ENCODE peak calls at places on chromosomes 2 and 18, in five cellular contexts. S, G, C, U and K are unnamed samples.

GRCh38 chr18:44735071-44735470 is 54.4 kb downstream of the SETBP1 start:
- DNase-seq in G (no peak), U (no peak), S (no peak), C (no peak), K (no peak)

GRCh38 chr2:113217455-113218282 is 43.9 kb downstream of the PSD4 start:
- DNase-seq in U (no peak), S (peak; percentile 84), C (no peak), G (no peak), K (peak; percentile 96)

GRCh38 chr18:73715228-73715670 is 432.4 kb downstream of the FBXO15 start:
- DNase-seq in U (no peak), G (no peak), C (no peak), S (peak; percentile 43), K (no peak)

GRCh38 chr2:12502759-12503158 is 214.0 kb upstream of the TRIB2 start:
- DNase-seq in G (peak; percentile 63), C (no peak), U (peak; percentile 83), S (no peak), K (no peak)

GRCh38 chr2:75560022-75560767 is 544 bp downstream of the EVA1A start:
- DNase-seq in S (peak; percentile 53), C (peak; percentile 44), G (no peak), U (peak; percentile 41), K (peak; percentile 59)

GRCh38 chr2:73999881-74000597 is 15.3 kb downstream of the TET3 start:
- DNase-seq in C (no peak), S (no peak), G (no peak), U (no peak), K (no peak)

GRCh38 chr2:172103471-172104292 is 982 bp upstream of the DLX2 start:
- DNase-seq in S (peak; percentile 90), C (peak; percentile 88), G (no peak), U (peak; percentile 86), K (peak; percentile 83)

GRCh38 chr2:40783704-40784103 is 331.8 kb upstream of the SLC8A1 start:
- DNase-seq in G (no peak), U (no peak), C (no peak), S (no peak), K (no peak)

GRCh38 chr2:9793156-9793917 is 49.9 kb upstream of the TAF1B start:
- DNase-seq in S (no peak), C (no peak), U (no peak), G (no peak), K (no peak)

GRCh38 chr2:127891806-127892205 is 6.0 kb upstream of the AMMECR1L start:
- DNase-seq in S (no peak), G (no peak), C (no peak), U (peak; percentile 9), K (no peak)

GRCh38 chr2:102743259-102743658 is 18.6 kb upstream of the TMEM182 start:
- DNase-seq in C (no peak), U (no peak), S (no peak), G (no peak), K (no peak)

GRCh38 chr18:23191952-23192662 is 56.8 kb downstream of the CABLES1 start:
- DNase-seq in U (peak; percentile 70), C (no peak), S (peak; percentile 71), G (peak; percentile 10), K (no peak)

GRCh38 chr2:8489751-8490150 is 192.1 kb upstream of the ID2 start:
- DNase-seq in U (no peak), G (no peak), C (no peak), S (no peak), K (no peak)

GRCh38 chr2:58727977-58728656 is 487.0 kb upstream of the FANCL start:
- DNase-seq in S (no peak), C (no peak), G (no peak), U (no peak), K (no peak)

GRCh38 chr18:55763298-55763697 is 175.3 kb upstream of the TCF4 start:
- DNase-seq in G (no peak), S (peak; percentile 43), C (no peak), U (peak; percentile 27), K (peak; percentile 28)

GRCh38 chr2:10530607-10531239 is 82.6 kb upstream of the ODC1 start:
- DNase-seq in G (no peak), U (no peak), C (no peak), S (peak; percentile 44), K (no peak)

GRCh38 chr18:30903566-30903965 is 139.0 kb downstream of the DSC3 start:
- DNase-seq in S (peak; percentile 76), C (no peak), G (no peak), U (peak; percentile 46), K (peak; percentile 52)

GRCh38 chr2:10267551-10268465 is 34.9 kb upstream of the HPCAL1 start:
- DNase-seq in S (no peak), U (no peak), C (no peak), G (no peak), K (no peak)

GRCh38 chr2:50872543-50872942 is 159.4 kb downstream of the NRXN1 start:
- DNase-seq in S (no peak), U (no peak), C (no peak), G (no peak), K (no peak)

GRCh38 chr18:48590678-48591077 is 51.8 kb downstream of the CTIF start:
- DNase-seq in C (no peak), U (peak; percentile 93), G (peak; percentile 43), S (peak; percentile 90), K (no peak)

GRCh38 chr2:120686511-120687168 is 49.0 kb upstream of the GLI2 start:
- DNase-seq in S (no peak), U (no peak), C (no peak), G (no peak), K (no peak)

GRCh38 chr2:73776381-73776780 is 3.5 kb downstream of the DUSP11 start:
- DNase-seq in C (no peak), U (no peak), G (no peak), S (no peak), K (no peak)

GRCh38 chr2:71889991-71890684 is 257.5 kb downstream of the CYP26B1 start:
- DNase-seq in G (peak; percentile 94), S (no peak), C (peak; percentile 40), U (peak; percentile 99), K (no peak)

GRCh38 chr2:51812138-51812866 is 780.4 kb upstream of the NRXN1 start:
- DNase-seq in S (no peak), U (peak; percentile 79), G (no peak), C (no peak), K (no peak)